ENCODE peak calls at places on chromosome 13, in five cellular contexts. N is right lobe of liver, L is amniotic stem cell, X is coronary artery, Z is occipital lobe. Y is an unnamed sample.

GRCh38 chr13:30818323-30818960 is 83.1 kb downstream of the ALOX5AP start:
- DNase-seq in L (no peak), X (no peak), N (no peak), Z (no peak), Y (peak; percentile 90)

GRCh38 chr13:50923272-50923671 is 13.7 kb downstream of the RNASEH2B start:
- DNase-seq in N (no peak), Z (no peak), X (no peak), L (no peak), Y (no peak)

GRCh38 chr13:91132786-91133185 is 214.7 kb upstream of the MIR17HG start:
- DNase-seq in X (no peak), Z (no peak), N (no peak), L (no peak), Y (no peak)

GRCh38 chr13:67023088-67023893 is 206.8 kb downstream of the PCDH9 start:
- DNase-seq in N (no peak), X (no peak), Z (no peak), L (no peak), Y (no peak)

GRCh38 chr13:43573787-43574562 is 212.8 kb downstream of the ENOX1 start:
- DNase-seq in N (no peak), Z (no peak), X (no peak), L (no peak), Y (peak; percentile 11)

GRCh38 chr13:53200498-53201453 is 172.2 kb downstream of the OLFM4 start:
- DNase-seq in X (no peak), Z (no peak), N (peak; percentile 37), L (no peak), Y (no peak)

GRCh38 chr13:113722921-113723320 is 36.1 kb upstream of the TMEM255B start:
- DNase-seq in Z (no peak), L (no peak), N (no peak), X (no peak), Y (no peak)

GRCh38 chr13:76677047-76677446 is 209.2 kb downstream of the KCTD12 start:
- DNase-seq in L (no peak), Z (no peak), X (no peak), N (no peak), Y (no peak)

GRCh38 chr13:113178070-113178895 is 19.8 kb downstream of the PROZ start:
- DNase-seq in Z (no peak), X (no peak), L (peak; percentile 87), N (no peak), Y (peak; percentile 71)

GRCh38 chr13:98542568-98543379 is 34.1 kb downstream of the STK24 start:
- DNase-seq in X (no peak), L (no peak), Z (no peak), N (no peak), Y (no peak)

GRCh38 chr13:88895261-88895941 is 1224.2 kb downstream of the SLITRK5 start:
- DNase-seq in L (no peak), Z (no peak), X (no peak), N (no peak), Y (no peak)

GRCh38 chr13:110228936-110229904 is 77.7 kb downstream of the COL4A1 start:
- DNase-seq in N (no peak), X (peak; percentile 62), Z (no peak), L (no peak), Y (no peak)

Y was measured in GM04503.